ENCODE peak calls at places on chromosomes 2 and 18, in five cellular contexts. R is brain microvascular endothelial cell, I is stomach, L is upper lobe of right lung, M is SK-N-SH. G is an unnamed sample.

GRCh38 chr2:106070181-106070580 is 123.9 kb downstream of the UXS1 start:
- DNase-seq in M (no peak), R (no peak), L (no peak), I (no peak), G (no peak)

GRCh38 chr2:230873670-230874401 is 9.1 kb downstream of the ITM2C start:
- DNase-seq in R (no peak), L (peak; percentile 58), M (no peak), I (peak; percentile 24), G (no peak)

GRCh38 chr2:16747257-16747656 is 81.6 kb upstream of the CYRIA start:
- DNase-seq in M (no peak), L (no peak), R (no peak), I (no peak), G (no peak)

GRCh38 chr2:102764083-102764482 is 2.3 kb downstream of the TMEM182 start:
- DNase-seq in I (no peak), M (no peak), R (peak; percentile 25), L (no peak), G (no peak)

GRCh38 chr2:59025157-59025757 is 784.1 kb upstream of the FANCL start:
- DNase-seq in R (peak; percentile 13), M (peak; percentile 36), L (peak; percentile 72), I (peak; percentile 27), G (peak; percentile 54)

GRCh38 chr2:44233450-44234128 is 41.7 kb upstream of the SLC3A1 start:
- DNase-seq in M (peak; percentile 15), R (no peak), I (no peak), L (no peak), G (peak; percentile 16)

GRCh38 chr2:219709261-219709867 is 81.9 kb downstream of the SLC4A3 start:
- DNase-seq in L (no peak), M (no peak), I (no peak), R (no peak), G (no peak)

GRCh38 chr2:73823916-73824523 is 4.7 kb upstream of the STAMBP start:
- DNase-seq in M (peak; percentile 67), L (no peak), R (peak; percentile 59), I (no peak), G (peak; percentile 36)

GRCh38 chr2:68172990-68173715 is 15.5 kb downstream of the PNO1 start:
- DNase-seq in R (no peak), I (no peak), L (no peak), M (no peak), G (no peak)

GRCh38 chr2:170375192-170375591 is 197.2 kb downstream of the MYO3B start:
- DNase-seq in L (no peak), M (no peak), R (no peak), I (no peak), G (no peak)

GRCh38 chr2:139353874-139354273 is 573.7 kb upstream of the NXPH2 start:
- DNase-seq in I (no peak), R (no peak), L (no peak), M (peak; percentile 3), G (no peak)

GRCh38 chr2:137705296-137705695 is 259.0 kb upstream of the HNMT start:
- DNase-seq in L (no peak), I (no peak), M (no peak), R (no peak), G (no peak)

GRCh38 chr2:62201307-62201706 is 5.4 kb downstream of the B3GNT2 start:
- DNase-seq in M (no peak), R (no peak), L (no peak), I (no peak), G (no peak)

GRCh38 chr2:212863185-212863588 is 288.2 kb downstream of the IKZF2 start:
- DNase-seq in I (peak; percentile 33), L (peak; percentile 42), R (peak; percentile 12), M (peak; percentile 6), G (peak; percentile 30)

GRCh38 chr2:170313636-170314348 is 135.8 kb downstream of the MYO3B start:
- DNase-seq in I (no peak), L (no peak), R (no peak), M (no peak), G (no peak)

GRCh38 chr2:160253440-160254296 is 53.6 kb upstream of the ITGB6 start:
- DNase-seq in L (no peak), R (peak; percentile 48), M (no peak), I (no peak), G (no peak)

GRCh38 chr2:141959016-141959415 is 171.8 kb downstream of the LRP1B start:
- DNase-seq in L (no peak), R (no peak), M (no peak), I (no peak), G (no peak)

GRCh38 chr2:160917850-160918249 is 242.4 kb upstream of the TANK start:
- DNase-seq in L (no peak), I (no peak), M (no peak), R (no peak), G (no peak)

GRCh38 chr2:101697794-101698418 is 399 bp downstream of the MAP4K4 start:
- DNase-seq in I (no peak), R (no peak), L (no peak), M (peak; percentile 78), G (peak; percentile 71)

GRCh38 chr18:44520981-44521672 is 159.6 kb upstream of the SETBP1 start:
- DNase-seq in L (no peak), I (no peak), R (no peak), M (no peak), G (no peak)

GRCh38 chr2:62641410-62641843 is 64.1 kb upstream of the EHBP1 start:
- DNase-seq in I (no peak), M (no peak), R (no peak), L (no peak), G (no peak)

GRCh38 chr18:8477615-8478014 is 131.6 kb upstream of the RAB12 start:
- DNase-seq in M (no peak), I (no peak), R (no peak), L (no peak), G (no peak)

GRCh38 chr2:148031152-148031551 is 10.3 kb downstream of the MBD5 start:
- DNase-seq in R (no peak), L (no peak), I (no peak), M (no peak), G (no peak)

GRCh38 chr2:209680596-209680995 is 91.0 kb upstream of the UNC80 start:
- DNase-seq in L (no peak), M (no peak), I (no peak), R (no peak), G (no peak)

GRCh38 chr2:240169486-240170353 is 29.3 kb upstream of the OTOS start:
- DNase-seq in L (peak; percentile 59), M (no peak), I (no peak), R (no peak), G (no peak)

GRCh38 chr2:40348665-40349064 is 103.2 kb downstream of the SLC8A1 start:
- DNase-seq in M (no peak), I (no peak), L (no peak), R (peak; percentile 84), G (no peak)

GRCh38 chr2:239485622-239486021 is 84.8 kb upstream of the HDAC4 start:
- DNase-seq in L (no peak), M (no peak), R (no peak), I (no peak), G (no peak)

GRCh38 chr2:85736456-85737355 is 17.1 kb upstream of the ATOH8 start:
- DNase-seq in R (no peak), L (no peak), I (no peak), M (no peak), G (no peak)

GRCh38 chr18:6714027-6714426 is 15.5 kb upstream of the ARHGAP28 start:
- DNase-seq in R (no peak), M (no peak), I (no peak), L (no peak), G (no peak)

GRCh38 chr2:199315299-199316179 is 142.2 kb downstream of the SATB2 start:
- DNase-seq in L (no peak), I (no peak), M (no peak), R (peak; percentile 27), G (peak; percentile 34)

GRCh38 chr2:2075866-2076265 is 255.2 kb downstream of the MYT1L start:
- DNase-seq in I (no peak), R (no peak), L (no peak), M (no peak), G (no peak)

GRCh38 chr2:165469417-165469816 is at the start of gene CSRNP3:
- DNase-seq in L (no peak), R (peak; percentile 90), I (peak; percentile 65), M (peak; percentile 53), G (peak; percentile 35)

GRCh38 chr2:108612153-108612513 is 77.9 kb downstream of the LIMS1 start:
- DNase-seq in I (no peak), R (no peak), L (no peak), M (no peak), G (no peak)
- H3K4me3 ChIP-seq in I (no peak overlapping the region), R (no peak overlapping the region), L (peak overlapping the region; percentile 3), M (no peak overlapping the region), G (no peak overlapping the region)

GRCh38 chr2:241665731-241666440 is 20.7 kb downstream of the DTYMK start:
- DNase-seq in L (no peak), R (no peak), I (no peak), M (no peak), G (peak; percentile 35)
- H3K36me3 ChIP-seq in L (peaks cover 47% of the 10 kb centered on the region), R (peaks cover 22% of the 10 kb centered on the region), I (peaks cover 47% of the 10 kb centered on the region), M (peaks cover 40% of the 10 kb centered on the region), G (peaks cover 6% of the 10 kb centered on the region)

DNA sequence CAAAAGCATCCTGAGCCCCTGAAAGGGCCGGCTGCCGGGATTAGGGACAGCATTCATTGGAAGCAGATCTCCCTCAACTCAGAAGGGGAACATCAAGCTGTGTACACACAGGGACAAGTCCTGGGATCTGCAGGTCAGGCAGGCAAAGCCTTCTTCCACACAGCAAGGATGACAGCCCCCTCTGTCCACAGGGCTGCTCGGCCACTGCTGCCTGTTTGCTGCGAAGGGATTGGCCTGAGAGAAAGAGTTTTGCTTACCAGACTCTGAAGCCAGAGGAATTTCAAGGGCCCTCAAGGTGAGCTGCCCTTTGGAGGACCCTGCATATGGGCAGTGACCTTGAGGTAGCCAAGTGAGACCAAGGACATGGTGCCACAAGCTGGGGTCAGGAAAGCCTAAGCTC is 11.1 kb downstream of the ZBTB7C start:
- DNase-seq in L (no peak), M (no peak), R (no peak), I (no peak), G (no peak)
- H3K27me3 ChIP-seq in L (no peaks in the 10 kb centered on the region), M (peaks cover 20% of the 10 kb centered on the region), R (no peaks in the 10 kb centered on the region), I (peaks cover 3% of the 10 kb centered on the region), G (no peaks in the 10 kb centered on the region)

GRCh38 chr2:172428841-172429173 is 1.4 kb downstream of the ITGA6 start:
- DNase-seq in L (no peak), R (no peak), I (no peak), M (no peak), G (no peak)

GRCh38 chr2:172425336-172425735 is 2.0 kb upstream of the ITGA6 start:
- DNase-seq in M (no peak), L (no peak), I (no peak), R (no peak), G (no peak)

GRCh38 chr2:172427256-172427989 is at the start of gene ITGA6:
- DNase-seq in L (peak; percentile 91), I (peak; percentile 91), M (peak; percentile 87), R (peak; percentile 30), G (peak; percentile 93)

GRCh38 chr2:172427990-172428840 is 829 bp downstream of the ITGA6 start:
- DNase-seq in I (peak; percentile 73), R (no peak), L (peak; percentile 82), M (peak; percentile 74), G (peak; percentile 70)

DNA sequence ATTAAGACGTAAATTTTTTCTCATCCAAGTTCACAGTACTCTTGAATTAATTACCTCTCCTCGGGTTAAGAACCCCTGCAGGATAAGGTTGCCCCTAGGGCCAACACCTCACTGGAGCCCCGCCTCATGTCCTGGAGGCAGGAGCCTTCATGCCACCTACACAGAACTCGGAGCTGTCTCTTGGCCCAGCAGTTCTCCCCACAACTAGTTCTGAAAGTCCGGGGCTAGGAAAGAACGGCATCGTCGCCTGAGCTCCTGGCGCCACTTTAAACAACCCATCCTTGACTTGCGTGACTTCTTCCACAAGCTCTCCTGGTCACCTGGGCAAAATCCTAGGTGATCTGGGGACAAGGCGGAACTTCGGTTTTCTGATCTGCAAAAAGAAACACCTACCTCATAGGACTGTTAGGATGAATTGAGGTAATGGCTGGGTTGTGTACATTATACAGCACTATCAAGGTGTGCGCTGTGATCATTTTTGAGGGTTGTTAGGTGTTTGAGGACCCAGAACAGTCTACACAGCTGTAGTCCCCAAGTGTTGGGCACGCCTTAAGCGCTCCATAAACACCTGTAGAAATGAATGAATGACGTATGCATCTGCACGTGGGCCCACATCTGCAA is 641 bp upstream of the ITGA6 start:
- DNase-seq in I (no peak), R (no peak), L (no peak), M (no peak), G (no peak)
- H3K4me3 ChIP-seq in I (peak overlapping the region; percentile 67), R (peak overlapping the region; percentile 64), L (peak overlapping the region; percentile 81), M (peak overlapping the region; percentile 85), G (peak overlapping the region; percentile 88)